ENCODE peak calls at places on chromosomes 2 and 18, in seven cellular contexts. One of them, this sample, is unnamed.

GRCh38 chr2:85867121-85867520 is 21.7 kb downstream of the ST3GAL5 start:
- DNase-seq in heart right ventricle: no peak
- DNase-seq in mesenchymal stem cell: no peak
- DNase-seq in aorta: no peak
- DNase-seq in GM23248: no peak
- DNase-seq in fibroblast of lung: no peak
- DNase-seq in SK-N-MC: no peak
- DNase-seq in this sample: no peak

GRCh38 chr18:51621103-51621969 is 423.9 kb upstream of the MEX3C start:
- DNase-seq in heart right ventricle: peak
- DNase-seq in mesenchymal stem cell: peak
- DNase-seq in aorta: no peak
- DNase-seq in GM23248: peak
- DNase-seq in fibroblast of lung: peak
- DNase-seq in SK-N-MC: peak
- DNase-seq in this sample: peak

GRCh38 chr18:5180254-5180653 is 16.8 kb downstream of the AKAIN1 start:
- DNase-seq in heart right ventricle: no peak
- DNase-seq in mesenchymal stem cell: no peak
- DNase-seq in aorta: no peak
- DNase-seq in GM23248: no peak
- DNase-seq in fibroblast of lung: no peak
- DNase-seq in SK-N-MC: no peak
- DNase-seq in this sample: no peak

GRCh38 chr2:142582317-142582716 is 295.1 kb upstream of the KYNU start:
- DNase-seq in heart right ventricle: no peak
- DNase-seq in mesenchymal stem cell: no peak
- DNase-seq in aorta: no peak
- DNase-seq in GM23248: no peak
- DNase-seq in fibroblast of lung: no peak
- DNase-seq in SK-N-MC: no peak
- DNase-seq in this sample: no peak

GRCh38 chr18:22914633-22915032 is 18.5 kb upstream of the RBBP8 start:
- DNase-seq in heart right ventricle: no peak
- DNase-seq in mesenchymal stem cell: no peak
- DNase-seq in aorta: no peak
- DNase-seq in GM23248: no peak
- DNase-seq in fibroblast of lung: no peak
- DNase-seq in SK-N-MC: no peak
- DNase-seq in this sample: no peak

GRCh38 chr18:68275616-68276015 is 439.3 kb downstream of the TMX3 start:
- DNase-seq in heart right ventricle: no peak
- DNase-seq in mesenchymal stem cell: peak
- DNase-seq in aorta: no peak
- DNase-seq in GM23248: peak
- DNase-seq in fibroblast of lung: peak
- DNase-seq in SK-N-MC: no peak
- DNase-seq in this sample: no peak

GRCh38 chr18:40437517-40437916 is 1517.5 kb upstream of the PIK3C3 start:
- DNase-seq in heart right ventricle: peak
- DNase-seq in mesenchymal stem cell: no peak
- DNase-seq in aorta: no peak
- DNase-seq in GM23248: no peak
- DNase-seq in fibroblast of lung: peak
- DNase-seq in SK-N-MC: no peak
- DNase-seq in this sample: no peak

GRCh38 chr2:112606567-112606966 is 22.2 kb downstream of the CHCHD5 start:
- DNase-seq in heart right ventricle: no peak
- DNase-seq in mesenchymal stem cell: no peak
- DNase-seq in aorta: no peak
- DNase-seq in GM23248: no peak
- DNase-seq in fibroblast of lung: peak
- DNase-seq in SK-N-MC: no peak
- DNase-seq in this sample: no peak

GRCh38 chr2:21467910-21468309 is 344.1 kb downstream of the TDRD15 start:
- DNase-seq in heart right ventricle: no peak
- DNase-seq in mesenchymal stem cell: peak
- DNase-seq in aorta: no peak
- DNase-seq in GM23248: no peak
- DNase-seq in fibroblast of lung: no peak
- DNase-seq in SK-N-MC: no peak
- DNase-seq in this sample: no peak

GRCh38 chr2:145931836-145932352 is 1412.0 kb upstream of the ZEB2 start:
- DNase-seq in heart right ventricle: no peak
- DNase-seq in mesenchymal stem cell: no peak
- DNase-seq in aorta: no peak
- DNase-seq in GM23248: no peak
- DNase-seq in fibroblast of lung: no peak
- DNase-seq in SK-N-MC: peak
- DNase-seq in this sample: no peak

GRCh38 chr2:102826904-102827303 is 65.1 kb downstream of the TMEM182 start:
- DNase-seq in heart right ventricle: peak
- DNase-seq in mesenchymal stem cell: peak
- DNase-seq in aorta: no peak
- DNase-seq in GM23248: peak
- DNase-seq in fibroblast of lung: peak
- DNase-seq in SK-N-MC: no peak
- DNase-seq in this sample: no peak

GRCh38 chr2:171553858-171554257 is 31.6 kb downstream of the CYBRD1 start:
- DNase-seq in heart right ventricle: no peak
- DNase-seq in mesenchymal stem cell: no peak
- DNase-seq in aorta: no peak
- DNase-seq in GM23248: no peak
- DNase-seq in fibroblast of lung: peak
- DNase-seq in SK-N-MC: no peak
- DNase-seq in this sample: no peak

GRCh38 chr2:108945969-108946368 is 43.1 kb downstream of the EDAR start:
- DNase-seq in heart right ventricle: peak
- DNase-seq in mesenchymal stem cell: no peak
- DNase-seq in aorta: no peak
- DNase-seq in GM23248: no peak
- DNase-seq in fibroblast of lung: no peak
- DNase-seq in SK-N-MC: no peak
- DNase-seq in this sample: no peak

GRCh38 chr2:10954416-10954815 is 42.7 kb downstream of the KCNF1 start:
- DNase-seq in heart right ventricle: no peak
- DNase-seq in mesenchymal stem cell: no peak
- DNase-seq in aorta: peak
- DNase-seq in GM23248: no peak
- DNase-seq in fibroblast of lung: no peak
- DNase-seq in SK-N-MC: no peak
- DNase-seq in this sample: no peak

GRCh38 chr2:180847073-180847472 is 133.3 kb upstream of the UBE2E3 start:
- DNase-seq in heart right ventricle: no peak
- DNase-seq in mesenchymal stem cell: no peak
- DNase-seq in aorta: no peak
- DNase-seq in GM23248: peak
- DNase-seq in fibroblast of lung: no peak
- DNase-seq in SK-N-MC: no peak
- DNase-seq in this sample: no peak

GRCh38 chr18:65587491-65587890 is 163.3 kb upstream of the CDH7 start:
- DNase-seq in heart right ventricle: no peak
- DNase-seq in mesenchymal stem cell: no peak
- DNase-seq in aorta: no peak
- DNase-seq in GM23248: no peak
- DNase-seq in fibroblast of lung: no peak
- DNase-seq in SK-N-MC: no peak
- DNase-seq in this sample: no peak

GRCh38 chr18:22987547-22988182 is 54.5 kb downstream of the RBBP8 start:
- DNase-seq in heart right ventricle: no peak
- DNase-seq in mesenchymal stem cell: no peak
- DNase-seq in aorta: no peak
- DNase-seq in GM23248: no peak
- DNase-seq in fibroblast of lung: no peak
- DNase-seq in SK-N-MC: no peak
- DNase-seq in this sample: no peak

GRCh38 chr18:136433-136832 is 21.9 kb upstream of the USP14 start:
- DNase-seq in heart right ventricle: no peak
- DNase-seq in mesenchymal stem cell: no peak
- DNase-seq in aorta: no peak
- DNase-seq in GM23248: no peak
- DNase-seq in fibroblast of lung: no peak
- DNase-seq in SK-N-MC: no peak
- DNase-seq in this sample: no peak

GRCh38 chr2:120429586-120430500 is 83.9 kb downstream of the INHBB start:
- DNase-seq in heart right ventricle: no peak
- DNase-seq in mesenchymal stem cell: no peak
- DNase-seq in aorta: no peak
- DNase-seq in GM23248: no peak
- DNase-seq in fibroblast of lung: no peak
- DNase-seq in SK-N-MC: no peak
- DNase-seq in this sample: peak

GRCh38 chr2:130158631-130159030 is 13.7 kb upstream of the CCDC74B start:
- DNase-seq in heart right ventricle: no peak
- DNase-seq in mesenchymal stem cell: no peak
- DNase-seq in aorta: no peak
- DNase-seq in GM23248: no peak
- DNase-seq in fibroblast of lung: no peak
- DNase-seq in SK-N-MC: no peak
- DNase-seq in this sample: no peak

GRCh38 chr2:226600184-226600583 is 199.4 kb downstream of the IRS1 start:
- DNase-seq in heart right ventricle: no peak
- DNase-seq in mesenchymal stem cell: no peak
- DNase-seq in aorta: no peak
- DNase-seq in GM23248: peak
- DNase-seq in fibroblast of lung: no peak
- DNase-seq in SK-N-MC: no peak
- DNase-seq in this sample: no peak

GRCh38 chr18:61876899-61877298 is 15.9 kb downstream of the RNF152 start:
- DNase-seq in heart right ventricle: no peak
- DNase-seq in mesenchymal stem cell: no peak
- DNase-seq in aorta: no peak
- DNase-seq in GM23248: no peak
- DNase-seq in fibroblast of lung: no peak
- DNase-seq in SK-N-MC: no peak
- DNase-seq in this sample: no peak

GRCh38 chr2:144522741-144523605 is 3.1 kb upstream of the ZEB2 start:
- DNase-seq in heart right ventricle: no peak
- DNase-seq in mesenchymal stem cell: no peak
- DNase-seq in aorta: peak
- DNase-seq in GM23248: peak
- DNase-seq in fibroblast of lung: peak
- DNase-seq in SK-N-MC: no peak
- DNase-seq in this sample: no peak

GRCh38 chr2:144526826-144527225 is 6.9 kb upstream of the ZEB2 start:
- DNase-seq in heart right ventricle: no peak
- DNase-seq in mesenchymal stem cell: no peak
- DNase-seq in aorta: no peak
- DNase-seq in GM23248: no peak
- DNase-seq in fibroblast of lung: peak
- DNase-seq in SK-N-MC: no peak
- DNase-seq in this sample: no peak

GRCh38 chr2:144521702-144522101 is 1.8 kb upstream of the ZEB2 start:
- DNase-seq in heart right ventricle: no peak
- DNase-seq in mesenchymal stem cell: no peak
- DNase-seq in aorta: no peak
- DNase-seq in GM23248: no peak
- DNase-seq in fibroblast of lung: peak
- DNase-seq in SK-N-MC: no peak
- DNase-seq in this sample: no peak

GRCh38 chr2:144523606-144524131 is 3.8 kb upstream of the ZEB2 start:
- DNase-seq in heart right ventricle: no peak
- DNase-seq in mesenchymal stem cell: peak
- DNase-seq in aorta: no peak
- DNase-seq in GM23248: peak
- DNase-seq in fibroblast of lung: peak
- DNase-seq in SK-N-MC: no peak
- DNase-seq in this sample: no peak

GRCh38 chr2:144524190-144524957 is 4.5 kb upstream of the ZEB2 start:
- DNase-seq in heart right ventricle: peak
- DNase-seq in mesenchymal stem cell: no peak
- DNase-seq in aorta: peak
- DNase-seq in GM23248: peak
- DNase-seq in fibroblast of lung: peak
- DNase-seq in SK-N-MC: no peak
- DNase-seq in this sample: peak
- H3K27ac ChIP-seq in heart right ventricle: peak
- H3K27ac ChIP-seq in mesenchymal stem cell: peak
- H3K27ac ChIP-seq in aorta: peak
- H3K27ac ChIP-seq in GM23248: peak
- H3K27ac ChIP-seq in fibroblast of lung: peak
- H3K27ac ChIP-seq in SK-N-MC: peak
- H3K27ac ChIP-seq in this sample: peak

GRCh38 chr2:189379287-189379630 is 62.0 kb upstream of the WDR75 start:
- DNase-seq in heart right ventricle: no peak
- DNase-seq in mesenchymal stem cell: peak
- DNase-seq in aorta: no peak
- DNase-seq in GM23248: peak
- DNase-seq in fibroblast of lung: peak
- DNase-seq in SK-N-MC: peak
- DNase-seq in this sample: no peak
- H3K4me3 ChIP-seq in heart right ventricle: no peak
- H3K4me3 ChIP-seq in mesenchymal stem cell: peak
- H3K4me3 ChIP-seq in aorta: no peak
- H3K4me3 ChIP-seq in GM23248: peak
- H3K4me3 ChIP-seq in fibroblast of lung: peak
- H3K4me3 ChIP-seq in SK-N-MC: peak
- H3K4me3 ChIP-seq in this sample: no peak

GRCh38 chr18:35186491-35187034 is 54.3 kb upstream of the ZNF397 start:
- DNase-seq in heart right ventricle: no peak
- DNase-seq in mesenchymal stem cell: no peak
- DNase-seq in aorta: no peak
- DNase-seq in GM23248: no peak
- DNase-seq in fibroblast of lung: no peak
- DNase-seq in SK-N-MC: no peak
- DNase-seq in this sample: no peak
- H3K27ac ChIP-seq in heart right ventricle: no peak
- H3K27ac ChIP-seq in mesenchymal stem cell: no peak
- H3K27ac ChIP-seq in aorta: no peak
- H3K27ac ChIP-seq in GM23248: no peak
- H3K27ac ChIP-seq in fibroblast of lung: no peak
- H3K27ac ChIP-seq in SK-N-MC: peak
- H3K27ac ChIP-seq in this sample: no peak

GRCh38 chr2:64228126-64228678 is 84.0 kb upstream of the PELI1 start:
- DNase-seq in heart right ventricle: peak
- DNase-seq in mesenchymal stem cell: peak
- DNase-seq in aorta: peak
- DNase-seq in GM23248: peak
- DNase-seq in fibroblast of lung: peak
- DNase-seq in SK-N-MC: peak
- DNase-seq in this sample: peak

GRCh38 chr2:64226611-64227010 is 82.4 kb upstream of the PELI1 start:
- DNase-seq in heart right ventricle: no peak
- DNase-seq in mesenchymal stem cell: no peak
- DNase-seq in aorta: no peak
- DNase-seq in GM23248: no peak
- DNase-seq in fibroblast of lung: no peak
- DNase-seq in SK-N-MC: no peak
- DNase-seq in this sample: no peak

GRCh38 chr2:64227603-64228125 is 83.4 kb upstream of the PELI1 start:
- DNase-seq in heart right ventricle: no peak
- DNase-seq in mesenchymal stem cell: no peak
- DNase-seq in aorta: no peak
- DNase-seq in GM23248: peak
- DNase-seq in fibroblast of lung: peak
- DNase-seq in SK-N-MC: no peak
- DNase-seq in this sample: no peak

GRCh38 chr2:64230540-64230939 is 86.3 kb upstream of the PELI1 start:
- DNase-seq in heart right ventricle: no peak
- DNase-seq in mesenchymal stem cell: no peak
- DNase-seq in aorta: no peak
- DNase-seq in GM23248: peak
- DNase-seq in fibroblast of lung: no peak
- DNase-seq in SK-N-MC: no peak
- DNase-seq in this sample: no peak

GRCh38 chr2:64228923-64229322 is 84.7 kb upstream of the PELI1 start:
- DNase-seq in heart right ventricle: no peak
- DNase-seq in mesenchymal stem cell: peak
- DNase-seq in aorta: no peak
- DNase-seq in GM23248: peak
- DNase-seq in fibroblast of lung: no peak
- DNase-seq in SK-N-MC: no peak
- DNase-seq in this sample: no peak
- H3K4me3 ChIP-seq in heart right ventricle: peak
- H3K4me3 ChIP-seq in mesenchymal stem cell: peak
- H3K4me3 ChIP-seq in aorta: no peak
- H3K4me3 ChIP-seq in GM23248: no peak
- H3K4me3 ChIP-seq in fibroblast of lung: no peak
- H3K4me3 ChIP-seq in SK-N-MC: peak
- H3K4me3 ChIP-seq in this sample: peak